ENCODE peak calls at places on chromosomes 4 and X, in nine cellular contexts. Z is activated gamma-delta T cell treated with Interleukin-2 at 50 U/mL for 16 hours; E is OCI-LY7; L is stimulated activated CD4-positive, alpha-beta T cell treated with anti-CD3 and anti-CD28 coated beads, Interleukin-15, amount 100 ng/mL, for 1 hour; C is MV-4-11; Q is NCI-H2081; R is ureter; K is endothelial cell; U is activated CD4-positive, alpha-beta T cell treated with anti-CD3 and anti-CD28 coated beads, Interleukin-2, amount 10 ng/mL, durations not matched to agents 24 days and 14 days. H is an unnamed sample.

GRCh38 chr4:186931519-186931918 is 207.9 kb upstream of the FAT1 start:
- DNase-seq in Z (no peak), E (no peak), L (no peak), C (peak; percentile 63), Q (no peak), R (no peak), K (no peak), U (no peak), H (no peak)

GRCh38 chr4:7649741-7650531 is 215.2 kb upstream of the PSAPL1 start:
- DNase-seq in Z (peak; percentile 47), E (peak; percentile 67), L (peak; percentile 7), C (peak; percentile 100), Q (no peak), R (no peak), K (no peak), U (peak; percentile 82), H (no peak)

GRCh38 chr4:3467601-3468031 is 4.5 kb downstream of the DOK7 start:
- DNase-seq in Z (no peak), E (no peak), L (no peak), C (no peak), Q (no peak), R (no peak), K (no peak), U (no peak), H (no peak)

GRCh38 chr4:33512397-33512796 is 2731.9 kb downstream of the ARAP2 start:
- DNase-seq in Z (no peak), E (peak; percentile 17), L (no peak), C (peak; percentile 97), Q (no peak), R (no peak), K (no peak), U (no peak), H (no peak)

GRCh38 chr4:125231661-125232060 is 83.1 kb upstream of the FAT4 start:
- DNase-seq in Z (no peak), E (no peak), L (no peak), C (no peak), Q (no peak), R (no peak), K (no peak), U (no peak), H (no peak)

GRCh38 chrX:53319614-53320542 is 38.5 kb upstream of the IQSEC2 start:
- DNase-seq in Z (no peak), E (no peak), L (no peak), C (no peak), Q (no peak), R (no peak), K (no peak), U (no peak), H (no peak)

GRCh38 chrX:7586126-7586525 is 256.8 kb upstream of the VCX start:
- DNase-seq in Z (no peak), E (peak; percentile 35), L (no peak), C (peak; percentile 0), Q (peak; percentile 4), R (no peak), K (peak; percentile 11), U (no peak), H (no peak)

GRCh38 chr4:88503344-88503743 is 20.2 kb downstream of the PYURF start:
- DNase-seq in Z (no peak), E (no peak), L (no peak), C (no peak), Q (no peak), R (no peak), K (no peak), U (no peak), H (no peak)

GRCh38 chrX:121598356-121598755 is 550.9 kb downstream of the GLUD2 start:
- DNase-seq in Z (no peak), E (no peak), L (no peak), C (no peak), Q (no peak), R (no peak), K (no peak), U (no peak), H (no peak)

GRCh38 chr4:119113033-119113655 is 22.5 kb upstream of the MYOZ2 start:
- DNase-seq in Z (no peak), E (no peak), L (no peak), C (peak; percentile 96), Q (no peak), R (no peak), K (no peak), U (no peak), H (no peak)

GRCh38 chrX:69312141-69312670 is 147.0 kb upstream of the PJA1 start:
- DNase-seq in Z (no peak), E (no peak), L (no peak), C (no peak), Q (no peak), R (peak; percentile 22), K (no peak), U (no peak), H (no peak)

GRCh38 chrX:153870791-153871360 is 15.1 kb downstream of the L1CAM start:
- DNase-seq in Z (no peak), E (no peak), L (no peak), C (no peak), Q (no peak), R (no peak), K (no peak), U (no peak), H (no peak)

GRCh38 chr4:156676116-156676851 is 295.3 kb downstream of the PDGFC start:
- DNase-seq in Z (no peak), E (no peak), L (no peak), C (no peak), Q (no peak), R (no peak), K (no peak), U (no peak), H (no peak)

GRCh38 chr4:144461906-144462305 is 184.1 kb upstream of the HHIP start:
- DNase-seq in Z (no peak), E (no peak), L (no peak), C (no peak), Q (no peak), R (no peak), K (no peak), U (no peak), H (no peak)

GRCh38 chrX:120456973-120457372 is 12.1 kb downstream of the LAMP2 start:
- DNase-seq in Z (no peak), E (peak; percentile 75), L (no peak), C (peak; percentile 75), Q (no peak), R (no peak), K (no peak), U (peak; percentile 65), H (no peak)

GRCh38 chr4:10746371-10747143 is 62.0 kb upstream of the CLNK start:
- DNase-seq in Z (no peak), E (no peak), L (no peak), C (no peak), Q (no peak), R (no peak), K (no peak), U (no peak), H (peak; percentile 13)

GRCh38 chrX:8607326-8607725 is 124.6 kb downstream of the ANOS1 start:
- DNase-seq in Z (no peak), E (no peak), L (no peak), C (no peak), Q (no peak), R (no peak), K (no peak), U (no peak), H (no peak)

GRCh38 chr4:15926486-15926885 is 12.1 kb downstream of the FGFBP1 start:
- DNase-seq in Z (no peak), E (no peak), L (no peak), C (no peak), Q (no peak), R (no peak), K (no peak), U (no peak), H (no peak)

GRCh38 chr4:138241281-138242075 is 671 bp downstream of the SLC7A11 start:
- DNase-seq in Z (no peak), E (peak; percentile 32), L (no peak), C (no peak), Q (no peak), R (no peak), K (no peak), U (peak; percentile 67), H (no peak)

GRCh38 chrX:288561-288991 is 7.4 kb downstream of the PLCXD1 start:
- DNase-seq in Z (no peak), E (no peak), L (no peak), C (no peak), Q (no peak), R (peak; percentile 40), K (no peak), U (peak; percentile 51), H (no peak)

GRCh38 chrX:19964017-19964710 is 26.7 kb downstream of the BCLAF3 start:
- DNase-seq in Z (no peak), E (no peak), L (no peak), C (no peak), Q (no peak), R (no peak), K (no peak), U (peak; percentile 68), H (no peak)

GRCh38 chrX:70504772-70505450 is 60.3 kb downstream of the DLG3 start:
- DNase-seq in Z (no peak), E (no peak), L (no peak), C (no peak), Q (no peak), R (no peak), K (no peak), U (peak; percentile 62), H (no peak)

GRCh38 chr4:150089732-150090131 is 11.5 kb downstream of the DCLK2 start:
- DNase-seq in Z (no peak), E (no peak), L (no peak), C (no peak), Q (no peak), R (no peak), K (no peak), U (no peak), H (no peak)

GRCh38 chr4:15895517-15895916 is 43.0 kb downstream of the FGFBP1 start:
- DNase-seq in Z (no peak), E (no peak), L (no peak), C (no peak), Q (no peak), R (no peak), K (no peak), U (no peak), H (peak; percentile 65)

GRCh38 chr4:84938316-84938715 is 28.2 kb downstream of the WDFY3 start:
- DNase-seq in Z (no peak), E (no peak), L (no peak), C (no peak), Q (no peak), R (no peak), K (no peak), U (no peak), H (no peak)

GRCh38 chr4:137000432-137000831 is 531.9 kb downstream of the PCDH18 start:
- DNase-seq in Z (no peak), E (no peak), L (no peak), C (no peak), Q (no peak), R (no peak), K (no peak), U (no peak), H (no peak)

GRCh38 chr4:57734104-57734503 is 623.9 kb upstream of the IGFBP7 start:
- DNase-seq in Z (no peak), E (no peak), L (no peak), C (no peak), Q (no peak), R (no peak), K (no peak), U (no peak), H (no peak)

GRCh38 chrX:154717824-154718223 is 33.1 kb downstream of the GAB3 start:
- DNase-seq in Z (peak; percentile 28), E (peak; percentile 52), L (no peak), C (peak; percentile 88), Q (no peak), R (no peak), K (no peak), U (peak; percentile 71), H (no peak)

GRCh38 chr4:113539408-113539807 is 222.1 kb downstream of the CAMK2D start:
- DNase-seq in Z (no peak), E (no peak), L (no peak), C (no peak), Q (no peak), R (no peak), K (no peak), U (no peak), H (no peak)

GRCh38 chrX:14029039-14029424 is 660 bp downstream of the GEMIN8 start:
- DNase-seq in Z (no peak), E (peak; percentile 22), L (no peak), C (no peak), Q (peak; percentile 45), R (no peak), K (no peak), U (no peak), H (no peak)

GRCh38 chr4:5881340-5881739 is 11.5 kb downstream of the CRMP1 start:
- DNase-seq in Z (no peak), E (no peak), L (no peak), C (no peak), Q (no peak), R (no peak), K (no peak), U (no peak), H (no peak)

H was measured in NCI-H446 treated with DMSO at 0.1 percent for 48 hours.